ENCODE peak calls at places on chromosomes 4 and X, in nine cellular contexts. I is D341Med; A is AG09319; Q is activated T-cell treated with anti-CD3 and anti-CD28 coated beads for 1 hour; C is Karpas-422; H is fibroblast of mammary gland; T is activated T-helper 2 cell treated with anti-CD3 and anti-CD28 coated beads, Interferon-gamma antibody, Interleukin-2, Interleukin-4, amounts not matched to agents 10 μg/mL and 5 μg/mL and 100 μg/mL, durations not matched to agents 14 hours and 24 hours and 36 hours; O is right lobe of liver; S is ACHN. P is an unnamed sample.

GRCh38 chr4:9703391-9703790 is 78.0 kb upstream of the DRD5 start:
- DNase-seq in C (peak), H (peak), Q (peak), S (peak), A (no peak), I (no peak), O (peak), T (peak), P (peak)

GRCh38 chr4:5758741-5759140 is 47.7 kb downstream of the EVC start:
- DNase-seq in Q (no peak), H (peak), C (no peak), T (no peak), S (peak), I (no peak), A (peak), O (no peak), P (no peak)

GRCh38 chr4:133450813-133451212 is 301.7 kb downstream of the PCDH10 start:
- DNase-seq in S (no peak), I (no peak), A (no peak), O (no peak), C (no peak), Q (no peak), T (no peak), H (no peak), P (no peak)

GRCh38 chrX:48677456-48678030 is 6.1 kb upstream of the WAS start:
- DNase-seq in A (no peak), T (no peak), O (peak), I (no peak), Q (no peak), C (peak), S (no peak), H (no peak), P (no peak)

GRCh38 chrX:120015145-120016067 is 62.1 kb downstream of the RHOXF2B start:
- DNase-seq in T (no peak), O (no peak), S (no peak), A (no peak), I (no peak), C (no peak), H (no peak), Q (no peak), P (peak)

GRCh38 chrX:41956027-41956426 is 32.7 kb upstream of the CASK start:
- DNase-seq in T (no peak), Q (no peak), I (no peak), A (no peak), H (no peak), S (no peak), O (no peak), C (no peak), P (no peak)

GRCh38 chr4:61890321-61890720 is 690.2 kb downstream of the ADGRL3 start:
- DNase-seq in A (no peak), O (no peak), C (no peak), S (no peak), Q (no peak), T (no peak), I (no peak), H (no peak), P (no peak)

GRCh38 chrX:10574663-10575062 is 45.7 kb downstream of the MID1 start:
- DNase-seq in H (peak), I (no peak), T (no peak), Q (no peak), O (no peak), S (no peak), A (no peak), C (no peak), P (no peak)

GRCh38 chrX:133215747-133216146 is 2.4 kb downstream of the TFDP3 start:
- DNase-seq in Q (no peak), O (no peak), S (peak), H (peak), I (no peak), C (peak), T (no peak), A (no peak), P (peak)

GRCh38 chr4:143618811-143619210 is 81.7 kb downstream of the FREM3 start:
- DNase-seq in A (no peak), H (no peak), S (no peak), O (no peak), I (no peak), T (no peak), Q (no peak), C (no peak), P (no peak)

GRCh38 chr4:112284662-112285411 is 867 bp downstream of the TIFA start:
- DNase-seq in Q (no peak), H (no peak), T (no peak), A (no peak), O (peak), I (peak), C (peak), S (peak), P (no peak)

GRCh38 chr4:106021737-106022410 is 126.6 kb downstream of the NPNT start:
- DNase-seq in A (no peak), C (no peak), S (no peak), O (no peak), Q (no peak), T (no peak), I (no peak), H (no peak), P (no peak)

GRCh38 chr4:113849771-113850170 is 88.2 kb upstream of the CAMK2D start:
- DNase-seq in T (no peak), O (peak), A (no peak), Q (no peak), S (no peak), H (peak), C (no peak), I (no peak), P (no peak)

GRCh38 chrX:48683411-48683982 is at the start of gene WAS:
- DNase-seq in I (no peak), Q (no peak), T (peak), A (no peak), H (no peak), C (peak), S (no peak), O (no peak), P (no peak)

P was measured in HAP-1.